ENCODE peak calls at places on chromosome 1, in eight cellular contexts. One of them, this sample, is unnamed.

GRCh38 chr1:236391008-236391407 is 3.1 kb upstream of the EDARADD start:
- DNase-seq in activated T-cell treated with anti-CD3 and anti-CD28 coated beads, Interleukin-2, amount 50 U/mL, for 4 hours: no peak
- DNase-seq in CD4-positive, alpha-beta T cell: no peak
- DNase-seq in T1000: no peak
- DNase-seq in activated T-helper 1 cell treated with anti-CD3 and anti-CD28 coated beads, Interleukin-2, amount 50 U/mL, for 16 hours: no peak
- DNase-seq in Right ventricle myocardium superior: no peak
- DNase-seq in CD8-positive, alpha-beta memory T cell: no peak
- DNase-seq in NCI-H748 treated with DMSO at 0.1 percent for 48 hours: no peak
- DNase-seq in this sample: no peak

GRCh38 chr1:219587817-219588561 is 24.9 kb downstream of the ZC3H11B start:
- DNase-seq in activated T-cell treated with anti-CD3 and anti-CD28 coated beads, Interleukin-2, amount 50 U/mL, for 4 hours: no peak
- DNase-seq in CD4-positive, alpha-beta T cell: no peak
- DNase-seq in T1000: no peak
- DNase-seq in activated T-helper 1 cell treated with anti-CD3 and anti-CD28 coated beads, Interleukin-2, amount 50 U/mL, for 16 hours: no peak
- DNase-seq in Right ventricle myocardium superior: no peak
- DNase-seq in CD8-positive, alpha-beta memory T cell: no peak
- DNase-seq in NCI-H748 treated with DMSO at 0.1 percent for 48 hours: no peak
- DNase-seq in this sample: peak

GRCh38 chr1:2237773-2238172 is 9.7 kb downstream of the SKI start:
- DNase-seq in activated T-cell treated with anti-CD3 and anti-CD28 coated beads, Interleukin-2, amount 50 U/mL, for 4 hours: no peak
- DNase-seq in CD4-positive, alpha-beta T cell: no peak
- DNase-seq in T1000: no peak
- DNase-seq in activated T-helper 1 cell treated with anti-CD3 and anti-CD28 coated beads, Interleukin-2, amount 50 U/mL, for 16 hours: no peak
- DNase-seq in Right ventricle myocardium superior: peak
- DNase-seq in CD8-positive, alpha-beta memory T cell: no peak
- DNase-seq in NCI-H748 treated with DMSO at 0.1 percent for 48 hours: no peak
- DNase-seq in this sample: peak

GRCh38 chr1:184056921-184057496 is 5.5 kb downstream of the TSEN15 start:
- DNase-seq in activated T-cell treated with anti-CD3 and anti-CD28 coated beads, Interleukin-2, amount 50 U/mL, for 4 hours: no peak
- DNase-seq in CD4-positive, alpha-beta T cell: no peak
- DNase-seq in T1000: no peak
- DNase-seq in activated T-helper 1 cell treated with anti-CD3 and anti-CD28 coated beads, Interleukin-2, amount 50 U/mL, for 16 hours: no peak
- DNase-seq in Right ventricle myocardium superior: no peak
- DNase-seq in CD8-positive, alpha-beta memory T cell: no peak
- DNase-seq in NCI-H748 treated with DMSO at 0.1 percent for 48 hours: no peak
- DNase-seq in this sample: peak

GRCh38 chr1:161206411-161207140 is 4.4 kb downstream of the NDUFS2 start:
- DNase-seq in activated T-cell treated with anti-CD3 and anti-CD28 coated beads, Interleukin-2, amount 50 U/mL, for 4 hours: no peak
- DNase-seq in CD4-positive, alpha-beta T cell: no peak
- DNase-seq in T1000: no peak
- DNase-seq in activated T-helper 1 cell treated with anti-CD3 and anti-CD28 coated beads, Interleukin-2, amount 50 U/mL, for 16 hours: no peak
- DNase-seq in Right ventricle myocardium superior: peak
- DNase-seq in CD8-positive, alpha-beta memory T cell: no peak
- DNase-seq in NCI-H748 treated with DMSO at 0.1 percent for 48 hours: no peak
- DNase-seq in this sample: peak

GRCh38 chr1:160744287-160744857 is 5.3 kb downstream of the SLAMF7 start:
- DNase-seq in activated T-cell treated with anti-CD3 and anti-CD28 coated beads, Interleukin-2, amount 50 U/mL, for 4 hours: no peak
- DNase-seq in CD4-positive, alpha-beta T cell: no peak
- DNase-seq in T1000: no peak
- DNase-seq in activated T-helper 1 cell treated with anti-CD3 and anti-CD28 coated beads, Interleukin-2, amount 50 U/mL, for 16 hours: no peak
- DNase-seq in Right ventricle myocardium superior: no peak
- DNase-seq in CD8-positive, alpha-beta memory T cell: no peak
- DNase-seq in NCI-H748 treated with DMSO at 0.1 percent for 48 hours: no peak
- DNase-seq in this sample: no peak

GRCh38 chr1:82399093-82399492 is 598.4 kb downstream of the ADGRL2 start:
- DNase-seq in activated T-cell treated with anti-CD3 and anti-CD28 coated beads, Interleukin-2, amount 50 U/mL, for 4 hours: no peak
- DNase-seq in CD4-positive, alpha-beta T cell: no peak
- DNase-seq in T1000: no peak
- DNase-seq in activated T-helper 1 cell treated with anti-CD3 and anti-CD28 coated beads, Interleukin-2, amount 50 U/mL, for 16 hours: no peak
- DNase-seq in Right ventricle myocardium superior: no peak
- DNase-seq in CD8-positive, alpha-beta memory T cell: no peak
- DNase-seq in NCI-H748 treated with DMSO at 0.1 percent for 48 hours: no peak
- DNase-seq in this sample: peak

GRCh38 chr1:203630697-203631096 is 4.1 kb downstream of the ATP2B4 start:
- DNase-seq in activated T-cell treated with anti-CD3 and anti-CD28 coated beads, Interleukin-2, amount 50 U/mL, for 4 hours: no peak
- DNase-seq in CD4-positive, alpha-beta T cell: no peak
- DNase-seq in T1000: no peak
- DNase-seq in activated T-helper 1 cell treated with anti-CD3 and anti-CD28 coated beads, Interleukin-2, amount 50 U/mL, for 16 hours: no peak
- DNase-seq in Right ventricle myocardium superior: no peak
- DNase-seq in CD8-positive, alpha-beta memory T cell: no peak
- DNase-seq in NCI-H748 treated with DMSO at 0.1 percent for 48 hours: no peak
- DNase-seq in this sample: no peak

GRCh38 chr1:222242492-222242891 is 305.4 kb downstream of the HHIPL2 start:
- DNase-seq in activated T-cell treated with anti-CD3 and anti-CD28 coated beads, Interleukin-2, amount 50 U/mL, for 4 hours: no peak
- DNase-seq in CD4-positive, alpha-beta T cell: no peak
- DNase-seq in T1000: no peak
- DNase-seq in activated T-helper 1 cell treated with anti-CD3 and anti-CD28 coated beads, Interleukin-2, amount 50 U/mL, for 16 hours: no peak
- DNase-seq in Right ventricle myocardium superior: no peak
- DNase-seq in CD8-positive, alpha-beta memory T cell: no peak
- DNase-seq in NCI-H748 treated with DMSO at 0.1 percent for 48 hours: no peak
- DNase-seq in this sample: no peak

GRCh38 chr1:219100059-219100458 is 73.6 kb upstream of the LYPLAL1 start:
- DNase-seq in activated T-cell treated with anti-CD3 and anti-CD28 coated beads, Interleukin-2, amount 50 U/mL, for 4 hours: no peak
- DNase-seq in CD4-positive, alpha-beta T cell: no peak
- DNase-seq in T1000: no peak
- DNase-seq in activated T-helper 1 cell treated with anti-CD3 and anti-CD28 coated beads, Interleukin-2, amount 50 U/mL, for 16 hours: no peak
- DNase-seq in Right ventricle myocardium superior: no peak
- DNase-seq in CD8-positive, alpha-beta memory T cell: no peak
- DNase-seq in NCI-H748 treated with DMSO at 0.1 percent for 48 hours: no peak
- DNase-seq in this sample: no peak

GRCh38 chr1:19411612-19412011 is 73.7 kb downstream of the CAPZB start:
- DNase-seq in activated T-cell treated with anti-CD3 and anti-CD28 coated beads, Interleukin-2, amount 50 U/mL, for 4 hours: no peak
- DNase-seq in CD4-positive, alpha-beta T cell: no peak
- DNase-seq in T1000: no peak
- DNase-seq in activated T-helper 1 cell treated with anti-CD3 and anti-CD28 coated beads, Interleukin-2, amount 50 U/mL, for 16 hours: no peak
- DNase-seq in Right ventricle myocardium superior: no peak
- DNase-seq in CD8-positive, alpha-beta memory T cell: no peak
- DNase-seq in NCI-H748 treated with DMSO at 0.1 percent for 48 hours: no peak
- DNase-seq in this sample: no peak

GRCh38 chr1:214280386-214281029 is 451 bp upstream of the SMYD2 start:
- DNase-seq in activated T-cell treated with anti-CD3 and anti-CD28 coated beads, Interleukin-2, amount 50 U/mL, for 4 hours: no peak
- DNase-seq in CD4-positive, alpha-beta T cell: peak
- DNase-seq in T1000: no peak
- DNase-seq in activated T-helper 1 cell treated with anti-CD3 and anti-CD28 coated beads, Interleukin-2, amount 50 U/mL, for 16 hours: no peak
- DNase-seq in Right ventricle myocardium superior: peak
- DNase-seq in CD8-positive, alpha-beta memory T cell: no peak
- DNase-seq in NCI-H748 treated with DMSO at 0.1 percent for 48 hours: no peak
- DNase-seq in this sample: peak

GRCh38 chr1:181179279-181179979 is 90.9 kb downstream of the IER5 start:
- DNase-seq in activated T-cell treated with anti-CD3 and anti-CD28 coated beads, Interleukin-2, amount 50 U/mL, for 4 hours: no peak
- DNase-seq in CD4-positive, alpha-beta T cell: no peak
- DNase-seq in T1000: no peak
- DNase-seq in activated T-helper 1 cell treated with anti-CD3 and anti-CD28 coated beads, Interleukin-2, amount 50 U/mL, for 16 hours: no peak
- DNase-seq in Right ventricle myocardium superior: no peak
- DNase-seq in CD8-positive, alpha-beta memory T cell: no peak
- DNase-seq in NCI-H748 treated with DMSO at 0.1 percent for 48 hours: peak
- DNase-seq in this sample: no peak

GRCh38 chr1:15541231-15541792 is 14.7 kb downstream of the DNAJC16 start:
- DNase-seq in activated T-cell treated with anti-CD3 and anti-CD28 coated beads, Interleukin-2, amount 50 U/mL, for 4 hours: no peak
- DNase-seq in CD4-positive, alpha-beta T cell: no peak
- DNase-seq in T1000: no peak
- DNase-seq in activated T-helper 1 cell treated with anti-CD3 and anti-CD28 coated beads, Interleukin-2, amount 50 U/mL, for 16 hours: no peak
- DNase-seq in Right ventricle myocardium superior: no peak
- DNase-seq in CD8-positive, alpha-beta memory T cell: no peak
- DNase-seq in NCI-H748 treated with DMSO at 0.1 percent for 48 hours: no peak
- DNase-seq in this sample: no peak

GRCh38 chr1:156376146-156376545 is 7.1 kb downstream of the RHBG start:
- DNase-seq in activated T-cell treated with anti-CD3 and anti-CD28 coated beads, Interleukin-2, amount 50 U/mL, for 4 hours: no peak
- DNase-seq in CD4-positive, alpha-beta T cell: no peak
- DNase-seq in T1000: no peak
- DNase-seq in activated T-helper 1 cell treated with anti-CD3 and anti-CD28 coated beads, Interleukin-2, amount 50 U/mL, for 16 hours: no peak
- DNase-seq in Right ventricle myocardium superior: no peak
- DNase-seq in CD8-positive, alpha-beta memory T cell: no peak
- DNase-seq in NCI-H748 treated with DMSO at 0.1 percent for 48 hours: no peak
- DNase-seq in this sample: peak

GRCh38 chr1:118204648-118205047 is 19.6 kb upstream of the SPAG17 start:
- DNase-seq in activated T-cell treated with anti-CD3 and anti-CD28 coated beads, Interleukin-2, amount 50 U/mL, for 4 hours: no peak
- DNase-seq in CD4-positive, alpha-beta T cell: no peak
- DNase-seq in T1000: no peak
- DNase-seq in activated T-helper 1 cell treated with anti-CD3 and anti-CD28 coated beads, Interleukin-2, amount 50 U/mL, for 16 hours: no peak
- DNase-seq in Right ventricle myocardium superior: no peak
- DNase-seq in CD8-positive, alpha-beta memory T cell: no peak
- DNase-seq in NCI-H748 treated with DMSO at 0.1 percent for 48 hours: no peak
- DNase-seq in this sample: no peak

GRCh38 chr1:42847721-42848470 is 1.5 kb downstream of the ZNF691 start:
- DNase-seq in activated T-cell treated with anti-CD3 and anti-CD28 coated beads, Interleukin-2, amount 50 U/mL, for 4 hours: no peak
- DNase-seq in CD4-positive, alpha-beta T cell: no peak
- DNase-seq in T1000: no peak
- DNase-seq in activated T-helper 1 cell treated with anti-CD3 and anti-CD28 coated beads, Interleukin-2, amount 50 U/mL, for 16 hours: no peak
- DNase-seq in Right ventricle myocardium superior: no peak
- DNase-seq in CD8-positive, alpha-beta memory T cell: no peak
- DNase-seq in NCI-H748 treated with DMSO at 0.1 percent for 48 hours: no peak
- DNase-seq in this sample: no peak

GRCh38 chr1:223712856-223713494 is 636 bp downstream of the CAPN2 start:
- DNase-seq in activated T-cell treated with anti-CD3 and anti-CD28 coated beads, Interleukin-2, amount 50 U/mL, for 4 hours: peak
- DNase-seq in CD4-positive, alpha-beta T cell: no peak
- DNase-seq in T1000: no peak
- DNase-seq in activated T-helper 1 cell treated with anti-CD3 and anti-CD28 coated beads, Interleukin-2, amount 50 U/mL, for 16 hours: peak
- DNase-seq in Right ventricle myocardium superior: peak
- DNase-seq in CD8-positive, alpha-beta memory T cell: peak
- DNase-seq in NCI-H748 treated with DMSO at 0.1 percent for 48 hours: no peak
- DNase-seq in this sample: no peak

GRCh38 chr1:93758842-93759515 is 77.3 kb upstream of the BCAR3 start:
- DNase-seq in activated T-cell treated with anti-CD3 and anti-CD28 coated beads, Interleukin-2, amount 50 U/mL, for 4 hours: no peak
- DNase-seq in CD4-positive, alpha-beta T cell: no peak
- DNase-seq in T1000: no peak
- DNase-seq in activated T-helper 1 cell treated with anti-CD3 and anti-CD28 coated beads, Interleukin-2, amount 50 U/mL, for 16 hours: no peak
- DNase-seq in Right ventricle myocardium superior: peak
- DNase-seq in CD8-positive, alpha-beta memory T cell: no peak
- DNase-seq in NCI-H748 treated with DMSO at 0.1 percent for 48 hours: no peak
- DNase-seq in this sample: peak

GRCh38 chr1:11735854-11736745 is at the start of gene AGTRAP:
- DNase-seq in activated T-cell treated with anti-CD3 and anti-CD28 coated beads, Interleukin-2, amount 50 U/mL, for 4 hours: peak
- DNase-seq in CD4-positive, alpha-beta T cell: peak
- DNase-seq in T1000: peak
- DNase-seq in activated T-helper 1 cell treated with anti-CD3 and anti-CD28 coated beads, Interleukin-2, amount 50 U/mL, for 16 hours: peak
- DNase-seq in Right ventricle myocardium superior: peak
- DNase-seq in CD8-positive, alpha-beta memory T cell: peak
- DNase-seq in NCI-H748 treated with DMSO at 0.1 percent for 48 hours: peak
- DNase-seq in this sample: peak

GRCh38 chr1:47866631-47867446 is 130.3 kb downstream of the TRABD2B start:
- DNase-seq in activated T-cell treated with anti-CD3 and anti-CD28 coated beads, Interleukin-2, amount 50 U/mL, for 4 hours: no peak
- DNase-seq in CD4-positive, alpha-beta T cell: no peak
- DNase-seq in T1000: no peak
- DNase-seq in activated T-helper 1 cell treated with anti-CD3 and anti-CD28 coated beads, Interleukin-2, amount 50 U/mL, for 16 hours: no peak
- DNase-seq in Right ventricle myocardium superior: no peak
- DNase-seq in CD8-positive, alpha-beta memory T cell: no peak
- DNase-seq in NCI-H748 treated with DMSO at 0.1 percent for 48 hours: no peak
- DNase-seq in this sample: no peak

GRCh38 chr1:205376739-205377138 is 20.0 kb upstream of the KLHDC8A start:
- DNase-seq in activated T-cell treated with anti-CD3 and anti-CD28 coated beads, Interleukin-2, amount 50 U/mL, for 4 hours: no peak
- DNase-seq in CD4-positive, alpha-beta T cell: no peak
- DNase-seq in T1000: no peak
- DNase-seq in activated T-helper 1 cell treated with anti-CD3 and anti-CD28 coated beads, Interleukin-2, amount 50 U/mL, for 16 hours: no peak
- DNase-seq in Right ventricle myocardium superior: no peak
- DNase-seq in CD8-positive, alpha-beta memory T cell: no peak
- DNase-seq in NCI-H748 treated with DMSO at 0.1 percent for 48 hours: no peak
- DNase-seq in this sample: no peak

GRCh38 chr1:35554261-35555211 is 2.7 kb downstream of the KIAA0319L start:
- DNase-seq in activated T-cell treated with anti-CD3 and anti-CD28 coated beads, Interleukin-2, amount 50 U/mL, for 4 hours: no peak
- DNase-seq in CD4-positive, alpha-beta T cell: no peak
- DNase-seq in T1000: no peak
- DNase-seq in activated T-helper 1 cell treated with anti-CD3 and anti-CD28 coated beads, Interleukin-2, amount 50 U/mL, for 16 hours: no peak
- DNase-seq in Right ventricle myocardium superior: no peak
- DNase-seq in CD8-positive, alpha-beta memory T cell: no peak
- DNase-seq in NCI-H748 treated with DMSO at 0.1 percent for 48 hours: no peak
- DNase-seq in this sample: no peak

GRCh38 chr1:157584503-157584902 is 13.4 kb downstream of the FCRL4 start:
- DNase-seq in activated T-cell treated with anti-CD3 and anti-CD28 coated beads, Interleukin-2, amount 50 U/mL, for 4 hours: no peak
- DNase-seq in CD4-positive, alpha-beta T cell: no peak
- DNase-seq in T1000: no peak
- DNase-seq in activated T-helper 1 cell treated with anti-CD3 and anti-CD28 coated beads, Interleukin-2, amount 50 U/mL, for 16 hours: no peak
- DNase-seq in Right ventricle myocardium superior: no peak
- DNase-seq in CD8-positive, alpha-beta memory T cell: no peak
- DNase-seq in NCI-H748 treated with DMSO at 0.1 percent for 48 hours: no peak
- DNase-seq in this sample: no peak

GRCh38 chr1:219174672-219175564 is 1.2 kb downstream of the LYPLAL1 start:
- DNase-seq in activated T-cell treated with anti-CD3 and anti-CD28 coated beads, Interleukin-2, amount 50 U/mL, for 4 hours: no peak
- DNase-seq in CD4-positive, alpha-beta T cell: no peak
- DNase-seq in T1000: peak
- DNase-seq in activated T-helper 1 cell treated with anti-CD3 and anti-CD28 coated beads, Interleukin-2, amount 50 U/mL, for 16 hours: no peak
- DNase-seq in Right ventricle myocardium superior: no peak
- DNase-seq in CD8-positive, alpha-beta memory T cell: no peak
- DNase-seq in NCI-H748 treated with DMSO at 0.1 percent for 48 hours: no peak
- DNase-seq in this sample: peak

GRCh38 chr1:187854457-187854856 is 1025.7 kb downstream of the PLA2G4A start:
- DNase-seq in activated T-cell treated with anti-CD3 and anti-CD28 coated beads, Interleukin-2, amount 50 U/mL, for 4 hours: no peak
- DNase-seq in CD4-positive, alpha-beta T cell: no peak
- DNase-seq in T1000: no peak
- DNase-seq in activated T-helper 1 cell treated with anti-CD3 and anti-CD28 coated beads, Interleukin-2, amount 50 U/mL, for 16 hours: no peak
- DNase-seq in Right ventricle myocardium superior: no peak
- DNase-seq in CD8-positive, alpha-beta memory T cell: no peak
- DNase-seq in NCI-H748 treated with DMSO at 0.1 percent for 48 hours: no peak
- DNase-seq in this sample: no peak

GRCh38 chr1:172497230-172497629 is 35.7 kb upstream of the SUCO start:
- DNase-seq in activated T-cell treated with anti-CD3 and anti-CD28 coated beads, Interleukin-2, amount 50 U/mL, for 4 hours: no peak
- DNase-seq in CD4-positive, alpha-beta T cell: no peak
- DNase-seq in T1000: no peak
- DNase-seq in activated T-helper 1 cell treated with anti-CD3 and anti-CD28 coated beads, Interleukin-2, amount 50 U/mL, for 16 hours: no peak
- DNase-seq in Right ventricle myocardium superior: no peak
- DNase-seq in CD8-positive, alpha-beta memory T cell: no peak
- DNase-seq in NCI-H748 treated with DMSO at 0.1 percent for 48 hours: no peak
- DNase-seq in this sample: peak

GRCh38 chr1:89169166-89169565 is 6.6 kb downstream of the GBP7 start:
- DNase-seq in activated T-cell treated with anti-CD3 and anti-CD28 coated beads, Interleukin-2, amount 50 U/mL, for 4 hours: no peak
- DNase-seq in CD4-positive, alpha-beta T cell: no peak
- DNase-seq in T1000: no peak
- DNase-seq in activated T-helper 1 cell treated with anti-CD3 and anti-CD28 coated beads, Interleukin-2, amount 50 U/mL, for 16 hours: no peak
- DNase-seq in Right ventricle myocardium superior: no peak
- DNase-seq in CD8-positive, alpha-beta memory T cell: no peak
- DNase-seq in NCI-H748 treated with DMSO at 0.1 percent for 48 hours: no peak
- DNase-seq in this sample: no peak

GRCh38 chr1:203536981-203537455 is 43.1 kb downstream of the OPTC start:
- DNase-seq in activated T-cell treated with anti-CD3 and anti-CD28 coated beads, Interleukin-2, amount 50 U/mL, for 4 hours: no peak
- DNase-seq in CD4-positive, alpha-beta T cell: no peak
- DNase-seq in T1000: peak
- DNase-seq in activated T-helper 1 cell treated with anti-CD3 and anti-CD28 coated beads, Interleukin-2, amount 50 U/mL, for 16 hours: no peak
- DNase-seq in Right ventricle myocardium superior: no peak
- DNase-seq in CD8-positive, alpha-beta memory T cell: no peak
- DNase-seq in NCI-H748 treated with DMSO at 0.1 percent for 48 hours: no peak
- DNase-seq in this sample: peak

GRCh38 chr1:156458181-156458503 is 42.4 kb downstream of the MEF2D start:
- DNase-seq in activated T-cell treated with anti-CD3 and anti-CD28 coated beads, Interleukin-2, amount 50 U/mL, for 4 hours: no peak
- DNase-seq in CD4-positive, alpha-beta T cell: no peak
- DNase-seq in T1000: no peak
- DNase-seq in activated T-helper 1 cell treated with anti-CD3 and anti-CD28 coated beads, Interleukin-2, amount 50 U/mL, for 16 hours: no peak
- DNase-seq in Right ventricle myocardium superior: no peak
- DNase-seq in CD8-positive, alpha-beta memory T cell: no peak
- DNase-seq in NCI-H748 treated with DMSO at 0.1 percent for 48 hours: no peak
- DNase-seq in this sample: peak

GRCh38 chr1:245298781-245299180 is 144.0 kb downstream of the KIF26B start:
- DNase-seq in activated T-cell treated with anti-CD3 and anti-CD28 coated beads, Interleukin-2, amount 50 U/mL, for 4 hours: no peak
- DNase-seq in CD4-positive, alpha-beta T cell: no peak
- DNase-seq in T1000: no peak
- DNase-seq in activated T-helper 1 cell treated with anti-CD3 and anti-CD28 coated beads, Interleukin-2, amount 50 U/mL, for 16 hours: no peak
- DNase-seq in Right ventricle myocardium superior: no peak
- DNase-seq in CD8-positive, alpha-beta memory T cell: no peak
- DNase-seq in NCI-H748 treated with DMSO at 0.1 percent for 48 hours: no peak
- DNase-seq in this sample: peak

GRCh38 chr1:1434131-1434811 is 1.2 kb upstream of the VWA1 start:
- DNase-seq in activated T-cell treated with anti-CD3 and anti-CD28 coated beads, Interleukin-2, amount 50 U/mL, for 4 hours: no peak
- DNase-seq in CD4-positive, alpha-beta T cell: no peak
- DNase-seq in T1000: no peak
- DNase-seq in activated T-helper 1 cell treated with anti-CD3 and anti-CD28 coated beads, Interleukin-2, amount 50 U/mL, for 16 hours: no peak
- DNase-seq in Right ventricle myocardium superior: peak
- DNase-seq in CD8-positive, alpha-beta memory T cell: no peak
- DNase-seq in NCI-H748 treated with DMSO at 0.1 percent for 48 hours: no peak
- DNase-seq in this sample: no peak

GRCh38 chr1:222798111-222798510 is 16.7 kb upstream of the DISP1 start:
- DNase-seq in activated T-cell treated with anti-CD3 and anti-CD28 coated beads, Interleukin-2, amount 50 U/mL, for 4 hours: no peak
- DNase-seq in CD4-positive, alpha-beta T cell: no peak
- DNase-seq in T1000: no peak
- DNase-seq in activated T-helper 1 cell treated with anti-CD3 and anti-CD28 coated beads, Interleukin-2, amount 50 U/mL, for 16 hours: no peak
- DNase-seq in Right ventricle myocardium superior: no peak
- DNase-seq in CD8-positive, alpha-beta memory T cell: no peak
- DNase-seq in NCI-H748 treated with DMSO at 0.1 percent for 48 hours: no peak
- DNase-seq in this sample: peak

GRCh38 chr1:203520315-203520714 is 26.4 kb downstream of the OPTC start:
- DNase-seq in activated T-cell treated with anti-CD3 and anti-CD28 coated beads, Interleukin-2, amount 50 U/mL, for 4 hours: no peak
- DNase-seq in CD4-positive, alpha-beta T cell: no peak
- DNase-seq in T1000: no peak
- DNase-seq in activated T-helper 1 cell treated with anti-CD3 and anti-CD28 coated beads, Interleukin-2, amount 50 U/mL, for 16 hours: no peak
- DNase-seq in Right ventricle myocardium superior: no peak
- DNase-seq in CD8-positive, alpha-beta memory T cell: no peak
- DNase-seq in NCI-H748 treated with DMSO at 0.1 percent for 48 hours: no peak
- DNase-seq in this sample: peak

This sample was measured in iris pigment epithelial cell.